ENCODE peak calls at places on chromosomes 6 and 20, in five cellular contexts. One of them, this sample, is unnamed.

GRCh38 chr20:16415079-16415478 is 158.2 kb downstream of the KIF16B start:
- DNase-seq in psoas muscle: no peak
- DNase-seq in neural crest cell: no peak
- DNase-seq in vagina: no peak
- DNase-seq in BJ: no peak
- DNase-seq in this sample: no peak

GRCh38 chr20:51356871-51357270 is 185.6 kb downstream of the NFATC2 start:
- DNase-seq in psoas muscle: no peak
- DNase-seq in neural crest cell: no peak
- DNase-seq in vagina: no peak
- DNase-seq in BJ: no peak
- DNase-seq in this sample: no peak

GRCh38 chr6:46781478-46782378 is 11.5 kb upstream of the MEP1A start:
- DNase-seq in psoas muscle: no peak
- DNase-seq in neural crest cell: peak
- DNase-seq in vagina: no peak
- DNase-seq in BJ: peak
- DNase-seq in this sample: peak

GRCh38 chr6:46201701-46202100 is 30.9 kb upstream of the ENPP5 start:
- DNase-seq in psoas muscle: no peak
- DNase-seq in neural crest cell: no peak
- DNase-seq in vagina: no peak
- DNase-seq in BJ: no peak
- DNase-seq in this sample: no peak

GRCh38 chr6:168440520-168441433 is at the start of gene SMOC2:
- DNase-seq in psoas muscle: peak
- DNase-seq in neural crest cell: no peak
- DNase-seq in vagina: no peak
- DNase-seq in BJ: no peak
- DNase-seq in this sample: no peak

GRCh38 chr20:48648482-48649051 is 179.2 kb downstream of the PREX1 start:
- DNase-seq in psoas muscle: no peak
- DNase-seq in neural crest cell: no peak
- DNase-seq in vagina: no peak
- DNase-seq in BJ: no peak
- DNase-seq in this sample: no peak

GRCh38 chr6:35089935-35090505 is 51.1 kb downstream of the TCP11 start:
- DNase-seq in psoas muscle: no peak
- DNase-seq in neural crest cell: no peak
- DNase-seq in vagina: no peak
- DNase-seq in BJ: peak
- DNase-seq in this sample: peak

GRCh38 chr6:135093578-135093977 is 39.0 kb upstream of the HBS1L start:
- DNase-seq in psoas muscle: no peak
- DNase-seq in neural crest cell: no peak
- DNase-seq in vagina: no peak
- DNase-seq in BJ: no peak
- DNase-seq in this sample: no peak

GRCh38 chr6:30685977-30686907 is at the start of gene PPP1R18:
- DNase-seq in psoas muscle: peak
- DNase-seq in neural crest cell: no peak
- DNase-seq in vagina: no peak
- DNase-seq in BJ: no peak
- DNase-seq in this sample: no peak

GRCh38 chr6:57215260-57215659 is 6.8 kb downstream of the RAB23 start:
- DNase-seq in psoas muscle: no peak
- DNase-seq in neural crest cell: no peak
- DNase-seq in vagina: no peak
- DNase-seq in BJ: no peak
- DNase-seq in this sample: no peak

GRCh38 chr20:33948480-33948879 is 45.2 kb upstream of the RALY start:
- DNase-seq in psoas muscle: no peak
- DNase-seq in neural crest cell: no peak
- DNase-seq in vagina: no peak
- DNase-seq in BJ: no peak
- DNase-seq in this sample: no peak

GRCh38 chr6:84853901-84854300 is 89.5 kb upstream of the TBX18 start:
- DNase-seq in psoas muscle: no peak
- DNase-seq in neural crest cell: no peak
- DNase-seq in vagina: no peak
- DNase-seq in BJ: no peak
- DNase-seq in this sample: no peak

GRCh38 chr6:31125586-31126363 is 5.5 kb upstream of the CDSN start:
- DNase-seq in psoas muscle: no peak
- DNase-seq in neural crest cell: no peak
- DNase-seq in vagina: no peak
- DNase-seq in BJ: no peak
- DNase-seq in this sample: no peak

GRCh38 chr20:33846291-33846916 is 35.3 kb downstream of the CHMP4B start:
- DNase-seq in psoas muscle: no peak
- DNase-seq in neural crest cell: no peak
- DNase-seq in vagina: no peak
- DNase-seq in BJ: no peak
- DNase-seq in this sample: peak

GRCh38 chr6:56955171-56956155 is 556 bp downstream of the BEND6 start:
- DNase-seq in psoas muscle: peak
- DNase-seq in neural crest cell: peak
- DNase-seq in vagina: no peak
- DNase-seq in BJ: peak
- DNase-seq in this sample: peak

GRCh38 chr6:33630014-33630413 is 8.9 kb downstream of the ITPR3 start:
- DNase-seq in psoas muscle: no peak
- DNase-seq in neural crest cell: no peak
- DNase-seq in vagina: no peak
- DNase-seq in BJ: no peak
- DNase-seq in this sample: no peak

GRCh38 chr20:20614391-20614790 is 98.1 kb downstream of the RALGAPA2 start:
- DNase-seq in psoas muscle: no peak
- DNase-seq in neural crest cell: no peak
- DNase-seq in vagina: no peak
- DNase-seq in BJ: no peak
- DNase-seq in this sample: no peak

GRCh38 chr6:100435299-100435698 is 29.4 kb downstream of the SIM1 start:
- DNase-seq in psoas muscle: no peak
- DNase-seq in neural crest cell: no peak
- DNase-seq in vagina: no peak
- DNase-seq in BJ: no peak
- DNase-seq in this sample: no peak

GRCh38 chr6:38163186-38164130 is 343.9 kb downstream of the ZFAND3 start:
- DNase-seq in psoas muscle: no peak
- DNase-seq in neural crest cell: no peak
- DNase-seq in vagina: no peak
- DNase-seq in BJ: no peak
- DNase-seq in this sample: no peak

GRCh38 chr6:52125139-52125538 is 37.7 kb upstream of the PKHD1 start:
- DNase-seq in psoas muscle: no peak
- DNase-seq in neural crest cell: no peak
- DNase-seq in vagina: no peak
- DNase-seq in BJ: no peak
- DNase-seq in this sample: no peak

GRCh38 chr6:33118525-33119123 is 42.8 kb downstream of the HLA-DPB1 start:
- DNase-seq in psoas muscle: no peak
- DNase-seq in neural crest cell: no peak
- DNase-seq in vagina: no peak
- DNase-seq in BJ: no peak
- DNase-seq in this sample: peak

GRCh38 chr20:3473324-3473723 is 2.5 kb downstream of the ATRN start:
- DNase-seq in psoas muscle: no peak
- DNase-seq in neural crest cell: no peak
- DNase-seq in vagina: no peak
- DNase-seq in BJ: no peak
- DNase-seq in this sample: no peak

GRCh38 chr6:124869412-124869811 is 92.8 kb upstream of the RNF217 start:
- DNase-seq in psoas muscle: no peak
- DNase-seq in neural crest cell: no peak
- DNase-seq in vagina: no peak
- DNase-seq in BJ: no peak
- DNase-seq in this sample: no peak

GRCh38 chr6:16676978-16677377 is 84.3 kb downstream of the ATXN1 start:
- DNase-seq in psoas muscle: no peak
- DNase-seq in neural crest cell: no peak
- DNase-seq in vagina: no peak
- DNase-seq in BJ: peak
- DNase-seq in this sample: no peak

GRCh38 chr20:6644818-6645620 is 122.5 kb upstream of the BMP2 start:
- DNase-seq in psoas muscle: no peak
- DNase-seq in neural crest cell: no peak
- DNase-seq in vagina: no peak
- DNase-seq in BJ: no peak
- DNase-seq in this sample: no peak

GRCh38 chr6:84150680-84151079 is 76.8 kb downstream of the CEP162 start:
- DNase-seq in psoas muscle: no peak
- DNase-seq in neural crest cell: no peak
- DNase-seq in vagina: no peak
- DNase-seq in BJ: peak
- DNase-seq in this sample: peak

GRCh38 chr6:89413006-89413400 is 930 bp upstream of the RRAGD start:
- DNase-seq in psoas muscle: no peak
- DNase-seq in neural crest cell: no peak
- DNase-seq in vagina: no peak
- DNase-seq in BJ: no peak
- DNase-seq in this sample: no peak

GRCh38 chr6:3820563-3820962 is 28.6 kb upstream of the FAM50B start:
- DNase-seq in psoas muscle: peak
- DNase-seq in neural crest cell: no peak
- DNase-seq in vagina: no peak
- DNase-seq in BJ: no peak
- DNase-seq in this sample: no peak

GRCh38 chr20:6501061-6501460 is 266.4 kb upstream of the BMP2 start:
- DNase-seq in psoas muscle: no peak
- DNase-seq in neural crest cell: no peak
- DNase-seq in vagina: no peak
- DNase-seq in BJ: no peak
- DNase-seq in this sample: peak

GRCh38 chr6:148700713-148701392 is 46.0 kb upstream of the UST start:
- DNase-seq in psoas muscle: no peak
- DNase-seq in neural crest cell: no peak
- DNase-seq in vagina: no peak
- DNase-seq in BJ: no peak
- DNase-seq in this sample: no peak

GRCh38 chr20:32128167-32128566 is 18.7 kb downstream of the TM9SF4 start:
- DNase-seq in psoas muscle: no peak
- DNase-seq in neural crest cell: no peak
- DNase-seq in vagina: no peak
- DNase-seq in BJ: no peak
- DNase-seq in this sample: no peak

DNA sequence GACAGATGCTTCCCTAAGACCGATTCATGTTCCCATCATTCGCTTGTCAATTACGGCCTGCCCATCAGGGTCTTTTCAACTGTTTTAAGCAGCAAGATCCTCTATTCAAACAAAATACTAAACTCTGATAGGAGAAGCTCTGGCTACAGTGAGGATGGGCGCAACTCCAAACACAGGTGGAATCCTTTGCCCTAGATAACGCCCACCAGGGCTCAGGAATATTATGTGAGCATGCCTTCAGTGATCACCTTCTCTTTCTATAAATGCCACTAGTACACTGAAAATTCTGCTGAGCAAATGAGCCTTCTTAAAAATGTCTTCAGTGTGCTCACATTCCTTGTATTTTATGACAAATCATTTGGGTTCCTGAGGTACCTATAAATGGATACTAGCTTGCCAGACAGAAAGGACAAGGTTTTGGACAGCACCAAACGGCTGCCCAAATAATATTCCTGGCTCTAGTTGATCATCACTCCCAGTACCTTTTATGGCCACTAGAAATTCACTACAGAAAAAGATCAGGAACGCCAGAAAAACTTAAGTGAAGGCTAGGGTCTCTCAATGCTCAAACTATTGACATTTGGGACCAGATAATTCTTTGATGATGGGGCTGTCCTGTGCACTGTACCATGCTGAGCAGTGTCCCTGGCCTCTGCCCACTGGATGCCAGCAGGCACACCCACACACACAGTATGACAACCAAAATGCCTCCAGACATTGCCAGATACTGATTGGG is 13.1 kb downstream of the ZNF217 start:
- DNase-seq in psoas muscle: no peak
- DNase-seq in neural crest cell: no peak
- DNase-seq in vagina: no peak
- DNase-seq in BJ: no peak
- DNase-seq in this sample: no peak
- TF ChIP-seq CTCF in psoas muscle: peak
- TF ChIP-seq CTCF in neural crest cell: peak
- TF ChIP-seq CTCF in vagina: no peak
- TF ChIP-seq CTCF in BJ: peak
- TF ChIP-seq CTCF in this sample: no peak

GRCh38 chr6:41371461-41371991 is 36.1 kb downstream of the NCR2 start:
- DNase-seq in psoas muscle: no peak
- DNase-seq in neural crest cell: peak
- DNase-seq in vagina: no peak
- DNase-seq in BJ: no peak
- DNase-seq in this sample: no peak
- TF ChIP-seq CTCF in psoas muscle: no peak
- TF ChIP-seq CTCF in neural crest cell: peak
- TF ChIP-seq CTCF in vagina: no peak
- TF ChIP-seq CTCF in BJ: peak
- TF ChIP-seq CTCF in this sample: peak

DNA sequence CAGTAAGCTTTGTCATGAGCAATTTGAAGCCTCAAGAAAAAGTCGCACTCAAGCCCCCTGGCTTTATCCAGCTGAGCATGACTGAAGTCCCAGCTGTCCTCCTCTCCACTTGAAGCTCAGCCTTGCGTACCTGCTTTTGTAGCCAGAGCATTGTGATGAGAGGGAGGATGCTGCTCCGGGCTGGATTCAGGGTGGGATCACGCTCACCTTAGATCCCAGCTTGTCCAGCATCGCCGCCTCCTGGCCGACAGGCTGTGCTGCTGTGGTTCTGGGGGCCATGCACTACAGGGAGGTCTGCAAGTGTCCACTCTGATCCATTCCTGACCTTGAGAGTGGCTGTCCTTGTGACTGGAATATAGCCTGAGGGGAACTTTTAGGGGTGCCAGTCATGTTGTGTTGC is 495.6 kb downstream of the CDH26 start:
- DNase-seq in psoas muscle: no peak
- DNase-seq in neural crest cell: no peak
- DNase-seq in vagina: peak
- DNase-seq in BJ: no peak
- DNase-seq in this sample: no peak
- TF ChIP-seq CTCF in psoas muscle: no peak
- TF ChIP-seq CTCF in neural crest cell: peak
- TF ChIP-seq CTCF in vagina: no peak
- TF ChIP-seq CTCF in BJ: no peak
- TF ChIP-seq CTCF in this sample: no peak

DNA sequence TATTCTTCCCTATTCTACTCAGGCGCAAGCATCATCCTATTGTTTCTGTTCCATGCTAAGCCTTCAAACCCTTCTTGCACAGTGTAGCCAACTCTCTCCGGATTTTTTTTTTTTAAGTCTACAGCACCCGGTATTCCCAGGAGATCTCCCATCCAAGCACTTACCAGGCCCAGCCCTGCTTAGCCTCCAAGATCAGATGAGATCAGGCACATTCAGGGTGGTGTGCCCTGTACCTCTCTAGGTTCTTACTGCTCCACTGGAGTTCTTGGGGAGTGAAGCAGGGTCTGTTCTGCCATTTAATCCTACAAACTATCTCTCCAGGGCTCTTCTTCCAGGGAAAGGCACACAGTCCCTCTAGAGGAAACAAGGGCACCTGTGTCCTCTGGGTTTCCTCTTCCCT is 14.9 kb upstream of the NUP153 start:
- DNase-seq in psoas muscle: no peak
- DNase-seq in neural crest cell: no peak
- DNase-seq in vagina: no peak
- DNase-seq in BJ: no peak
- DNase-seq in this sample: no peak
- TF ChIP-seq CTCF in psoas muscle: no peak
- TF ChIP-seq CTCF in neural crest cell: no peak
- TF ChIP-seq CTCF in vagina: no peak
- TF ChIP-seq CTCF in BJ: no peak
- TF ChIP-seq CTCF in this sample: no peak